ENCODE peak calls at places on chromosomes 4 and X, in six cellular contexts. X is heart left ventricle; J is ovary; E is CD4-positive, alpha-beta memory T cell; Z is aorta; F is RWPE1. I is an unnamed sample.

GRCh38 chr4:2820216-2820982 is 23.2 kb upstream of the ADD1 start:
- DNase-seq in J (no peak), E (no peak), X (peak; percentile 15), F (no peak), Z (peak; percentile 35), I (no peak)

GRCh38 chr4:153522800-153523089 is 56.6 kb downstream of the TMEM131L start:
- DNase-seq in F (no peak), E (peak; percentile 83), X (no peak), Z (no peak), J (no peak), I (no peak)

GRCh38 chr4:104494822-104495559 is at the start of gene CXXC4:
- DNase-seq in J (peak; percentile 78), E (peak; percentile 50), F (peak; percentile 11), Z (peak; percentile 82), X (peak; percentile 84), I (no peak)

GRCh38 chr4:53653484-53654053 is 62.3 kb upstream of the LNX1 start:
- DNase-seq in J (peak; percentile 40), E (no peak), X (no peak), Z (no peak), F (no peak), I (no peak)

GRCh38 chrX:12013220-12013619 is 125.1 kb upstream of the FRMPD4 start:
- DNase-seq in Z (no peak), X (no peak), F (peak; percentile 22), E (no peak), J (no peak), I (no peak)

GRCh38 chr4:183197140-183197539 is 98.1 kb downstream of the WWC2 start:
- DNase-seq in J (no peak), Z (no peak), X (no peak), E (no peak), F (no peak), I (no peak)

GRCh38 chr4:15303052-15303641 is 124.7 kb upstream of the C1QTNF7 start:
- DNase-seq in E (no peak), X (no peak), Z (no peak), J (no peak), F (peak; percentile 21), I (peak; percentile 65)

GRCh38 chrX:110208092-110208491 is 109.8 kb downstream of the AMMECR1 start:
- DNase-seq in F (no peak), X (no peak), J (no peak), E (no peak), Z (no peak), I (no peak)

GRCh38 chr4:4421356-4421755 is 34.5 kb downstream of the NSG1 start:
- DNase-seq in X (no peak), Z (no peak), F (no peak), E (no peak), J (no peak), I (no peak)

GRCh38 chrX:56233100-56233499 is 944 bp downstream of the KLF8 start:
- DNase-seq in X (peak; percentile 32), E (no peak), F (no peak), J (peak; percentile 26), Z (no peak), I (no peak)

GRCh38 chr4:144788469-144788868 is 142.5 kb downstream of the HHIP start:
- DNase-seq in F (no peak), E (no peak), J (no peak), Z (no peak), X (no peak), I (no peak)

GRCh38 chrX:48467331-48467761 is 2.7 kb downstream of the SLC38A5 start:
- DNase-seq in F (no peak), J (no peak), Z (no peak), E (no peak), X (peak; percentile 41), I (no peak)

GRCh38 chr4:30821891-30822612 is 101.9 kb downstream of the PCDH7 start:
- DNase-seq in X (no peak), F (peak; percentile 40), Z (no peak), J (no peak), E (no peak), I (no peak)

DNA sequence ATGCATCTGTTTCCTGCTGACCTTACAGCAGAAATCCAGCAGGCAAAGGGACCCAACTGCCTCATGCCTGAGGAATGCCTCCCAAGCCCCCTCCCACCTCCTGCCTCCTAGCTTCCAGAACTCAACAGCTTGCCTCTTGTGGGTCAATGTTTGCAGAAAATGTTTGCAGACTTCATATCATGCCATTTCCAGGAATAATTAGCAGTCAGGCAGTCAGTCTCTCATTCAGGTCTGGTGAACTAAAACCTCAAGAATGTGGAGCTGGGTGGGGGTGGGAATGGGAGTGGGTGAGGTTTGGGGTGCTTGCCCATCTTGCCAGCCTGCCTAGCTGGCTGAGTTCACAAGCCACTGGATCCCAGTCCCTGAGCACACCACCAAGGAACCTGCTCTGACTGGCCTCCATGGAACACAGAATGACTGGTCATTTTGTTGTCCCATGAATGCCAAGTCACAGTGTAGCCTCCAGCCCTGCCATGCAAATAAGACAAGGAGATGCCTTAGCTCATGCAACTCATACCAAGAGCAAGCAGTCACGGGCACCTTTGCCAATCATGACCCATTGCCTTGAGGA is 12.1 kb upstream of the PLAC1 start:
- DNase-seq in F (peak; percentile 65), X (no peak), Z (no peak), E (no peak), J (no peak), I (peak; percentile 65)
- H3K27ac ChIP-seq in F (peak overlapping the region; percentile 92), X (no peak overlapping the region), Z (peak overlapping the region; percentile 57), E (no peak overlapping the region), J (no peak overlapping the region), I (peak overlapping the region; percentile 84)

DNA sequence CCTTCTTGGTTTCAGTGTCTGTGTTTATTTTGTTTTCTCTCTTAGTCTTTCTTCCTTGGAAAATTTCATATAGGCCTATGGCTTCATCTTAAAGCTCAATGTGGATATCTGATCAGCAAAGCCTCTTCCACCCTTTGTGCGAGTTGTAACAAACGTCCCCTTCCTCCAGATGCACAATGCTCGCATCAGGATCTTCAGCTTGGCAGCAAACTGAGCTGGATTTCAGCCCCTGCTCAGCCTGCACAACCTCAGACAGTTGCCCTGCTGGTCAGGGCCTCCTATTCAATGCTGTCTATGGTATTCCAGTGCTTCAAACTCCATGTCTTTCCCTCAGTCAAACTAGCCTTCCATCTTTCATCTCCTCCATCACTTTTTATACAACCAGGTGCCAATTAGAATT is 309.4 kb downstream of the ARHGAP24 start:
- DNase-seq in X (no peak), F (no peak), Z (no peak), J (no peak), E (no peak), I (no peak)
- H3K27ac ChIP-seq in X (no peak overlapping the region), F (no peak overlapping the region), Z (no peak overlapping the region), J (no peak overlapping the region), E (no peak overlapping the region), I (peak overlapping the region; percentile 25)

GRCh38 chr4:79964715-79965345 is 108.2 kb downstream of the ANTXR2 start:
- DNase-seq in F (no peak), X (no peak), J (peak; percentile 18), Z (no peak), E (no peak), I (no peak)
- H3K27ac ChIP-seq in F (no peak overlapping the region), X (no peak overlapping the region), J (no peak overlapping the region), Z (no peak overlapping the region), E (no peak overlapping the region), I (no peak overlapping the region)

DNA sequence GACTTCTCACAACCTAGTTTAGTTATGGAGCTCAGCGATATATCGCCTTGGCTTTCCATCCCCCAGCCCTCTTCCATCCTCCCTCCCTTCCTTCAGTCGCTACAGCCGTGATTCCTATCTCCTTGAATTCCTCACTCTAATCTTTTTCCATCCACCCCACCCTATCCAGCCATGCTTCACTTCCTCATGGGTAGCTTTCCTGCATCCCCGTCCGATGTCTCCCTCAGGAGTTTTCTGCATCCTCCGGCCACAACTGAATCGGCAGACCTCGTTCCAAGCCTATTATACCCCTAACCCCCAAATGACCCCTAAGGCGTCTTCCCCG is 445 bp downstream of the SNX12 start:
- DNase-seq in J (no peak), X (no peak), F (no peak), E (no peak), Z (no peak), I (no peak)
- H3K27ac ChIP-seq in J (peak overlapping the region; percentile 33), X (peak overlapping the region; percentile 80), F (peak overlapping the region; percentile 87), E (peak overlapping the region; percentile 84), Z (peak overlapping the region; percentile 86), I (peak overlapping the region; percentile 74)

GRCh38 chr4:117311989-117312388 is 226.6 kb upstream of the TRAM1L1 start:
- DNase-seq in J (no peak), F (no peak), Z (no peak), E (no peak), X (no peak), I (no peak)
- H3K27ac ChIP-seq in J (no peak overlapping the region), F (no peak overlapping the region), Z (no peak overlapping the region), E (no peak overlapping the region), X (no peak overlapping the region), I (no peak overlapping the region)

DNA sequence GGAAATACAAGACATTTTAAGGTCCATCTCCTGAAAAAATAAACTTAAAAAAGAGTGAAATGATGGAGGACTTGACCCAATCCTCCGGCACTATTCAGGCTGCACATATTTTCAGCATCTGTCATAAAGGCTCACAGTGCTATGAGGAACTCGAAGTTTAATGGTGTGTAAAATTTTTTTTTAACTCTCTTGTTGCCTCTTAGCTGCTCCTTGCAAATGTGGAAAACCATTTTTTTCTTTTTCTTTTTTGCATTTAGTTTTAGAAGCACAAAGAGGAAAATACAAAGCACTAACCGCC is 204.7 kb downstream of the MID1 start:
- DNase-seq in E (no peak), Z (no peak), F (no peak), J (no peak), X (no peak), I (no peak)
- H3K27ac ChIP-seq in E (no peak overlapping the region), Z (no peak overlapping the region), F (no peak overlapping the region), J (no peak overlapping the region), X (no peak overlapping the region), I (no peak overlapping the region)

DNA sequence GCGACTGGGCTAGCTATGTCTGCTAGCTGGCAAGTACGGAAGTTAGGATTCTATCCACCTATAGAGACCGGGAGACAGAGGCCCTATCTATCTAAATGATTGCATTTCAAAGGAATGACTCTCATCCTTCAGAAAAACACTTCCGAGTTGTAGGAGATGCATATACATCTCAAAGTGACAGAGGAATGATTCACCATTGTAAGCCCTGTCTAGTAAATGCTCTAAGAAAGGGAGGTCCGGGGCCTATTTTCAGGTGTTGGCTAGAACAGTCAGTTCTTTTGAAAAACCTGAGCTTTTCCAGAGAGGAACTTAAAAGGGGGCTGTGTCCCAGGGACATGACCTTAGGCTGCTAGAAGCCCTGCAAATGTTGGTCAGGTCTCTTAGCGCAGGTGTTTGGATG is 262.9 kb upstream of the IL1RAPL1 start:
- DNase-seq in F (no peak), Z (no peak), E (no peak), X (no peak), J (no peak), I (no peak)
- H3K27ac ChIP-seq in F (no peak overlapping the region), Z (no peak overlapping the region), E (no peak overlapping the region), X (no peak overlapping the region), J (no peak overlapping the region), I (no peak overlapping the region)